ENCODE peak calls at places on chromosomes 11 and 22, in four cellular contexts. One of them, this sample, is unnamed.

GRCh38 chr11:67351275-67352005 is 1.9 kb downstream of the POLD4 start:
- DNase-seq in IMR-90: peak; percentile 80
- DNase-seq in H1: peak; percentile 76
- DNase-seq in mesendoderm: peak; percentile 87
- DNase-seq in this sample: peak; percentile 78

GRCh38 chr11:1750481-1750839 is at the start of gene IFITM10:
- DNase-seq in IMR-90: no peak
- DNase-seq in H1: peak; percentile 71
- DNase-seq in mesendoderm: no peak
- DNase-seq in this sample: no peak

GRCh38 chr22:43126506-43127165 is 16.1 kb downstream of the BIK start:
- DNase-seq in IMR-90: peak; percentile 85
- DNase-seq in H1: peak; percentile 51
- DNase-seq in mesendoderm: peak; percentile 65
- DNase-seq in this sample: no peak

GRCh38 chr22:37552560-37553163 is 7.6 kb upstream of the CDC42EP1 start:
- DNase-seq in IMR-90: peak; percentile 55
- DNase-seq in H1: peak; percentile 62
- DNase-seq in mesendoderm: peak; percentile 89
- DNase-seq in this sample: peak; percentile 75

GRCh38 chr11:79940165-79940564 is 499.3 kb upstream of the TENM4 start:
- DNase-seq in IMR-90: peak; percentile 36
- DNase-seq in H1: no peak
- DNase-seq in mesendoderm: peak; percentile 37
- DNase-seq in this sample: peak; percentile 42

GRCh38 chr11:27875480-27876208 is 175.4 kb upstream of the BDNF start:
- DNase-seq in IMR-90: no peak
- DNase-seq in H1: no peak
- DNase-seq in mesendoderm: no peak
- DNase-seq in this sample: no peak

GRCh38 chr11:829946-830294 is 2.2 kb downstream of the CRACR2B start:
- DNase-seq in IMR-90: no peak
- DNase-seq in H1: peak; percentile 92
- DNase-seq in mesendoderm: peak; percentile 56
- DNase-seq in this sample: no peak

GRCh38 chr11:86499723-86500129 is 125.0 kb downstream of the CCDC81 start:
- DNase-seq in IMR-90: no peak
- DNase-seq in H1: no peak
- DNase-seq in mesendoderm: no peak
- DNase-seq in this sample: no peak

GRCh38 chr11:43837879-43838278 is 42.8 kb upstream of the ALKBH3 start:
- DNase-seq in IMR-90: no peak
- DNase-seq in H1: no peak
- DNase-seq in mesendoderm: no peak
- DNase-seq in this sample: no peak

GRCh38 chr11:77046060-77046501 is 11.9 kb downstream of the B3GNT6 start:
- DNase-seq in IMR-90: no peak
- DNase-seq in H1: peak; percentile 92
- DNase-seq in mesendoderm: peak; percentile 56
- DNase-seq in this sample: peak; percentile 78

GRCh38 chr11:6523253-6523652 is 26.2 kb downstream of the DNHD1 start:
- DNase-seq in IMR-90: peak; percentile 81
- DNase-seq in H1: no peak
- DNase-seq in mesendoderm: peak; percentile 19
- DNase-seq in this sample: no peak

GRCh38 chr22:35746946-35747703 is 29.5 kb downstream of the APOL5 start:
- DNase-seq in IMR-90: peak; percentile 80
- DNase-seq in H1: no peak
- DNase-seq in mesendoderm: no peak
- DNase-seq in this sample: no peak

GRCh38 chr11:47213985-47214564 is 699 bp upstream of the DDB2 start:
- DNase-seq in IMR-90: peak; percentile 61
- DNase-seq in H1: peak; percentile 88
- DNase-seq in mesendoderm: peak; percentile 94
- DNase-seq in this sample: peak; percentile 94

GRCh38 chr11:17353228-17354021 is 1.8 kb downstream of the NCR3LG1 start:
- DNase-seq in IMR-90: peak; percentile 76
- DNase-seq in H1: peak; percentile 84
- DNase-seq in mesendoderm: peak; percentile 81
- DNase-seq in this sample: peak; percentile 77

GRCh38 chr22:29816539-29816938 is 21.5 kb downstream of the ASCC2 start:
- DNase-seq in IMR-90: no peak
- DNase-seq in H1: no peak
- DNase-seq in mesendoderm: no peak
- DNase-seq in this sample: no peak

GRCh38 chr22:37333724-37334460 is 51.6 kb downstream of the CYTH4 start:
- DNase-seq in IMR-90: no peak
- DNase-seq in H1: no peak
- DNase-seq in mesendoderm: no peak
- DNase-seq in this sample: no peak

GRCh38 chr11:134510171-134510570 is 98.1 kb upstream of the B3GAT1 start:
- DNase-seq in IMR-90: no peak
- DNase-seq in H1: no peak
- DNase-seq in mesendoderm: no peak
- DNase-seq in this sample: no peak

GRCh38 chr11:1453611-1454386 is 32.8 kb downstream of the MOB2 start:
- DNase-seq in IMR-90: no peak
- DNase-seq in H1: peak; percentile 74
- DNase-seq in mesendoderm: peak; percentile 61
- DNase-seq in this sample: peak; percentile 92

GRCh38 chr22:44181033-44181911 is 547 bp downstream of the PARVG start:
- DNase-seq in IMR-90: no peak
- DNase-seq in H1: no peak
- DNase-seq in mesendoderm: no peak
- DNase-seq in this sample: no peak

GRCh38 chr11:77505956-77506355 is 32.1 kb upstream of the PAK1 start:
- DNase-seq in IMR-90: no peak
- DNase-seq in H1: no peak
- DNase-seq in mesendoderm: no peak
- DNase-seq in this sample: no peak

GRCh38 chr11:130585545-130585944 is 137.1 kb downstream of the ADAMTS15 start:
- DNase-seq in IMR-90: no peak
- DNase-seq in H1: no peak
- DNase-seq in mesendoderm: peak; percentile 28
- DNase-seq in this sample: no peak

GRCh38 chr11:117300301-117300700 is 9.2 kb downstream of the BACE1-AS start:
- DNase-seq in IMR-90: peak; percentile 54
- DNase-seq in H1: peak; percentile 63
- DNase-seq in mesendoderm: peak; percentile 49
- DNase-seq in this sample: peak; percentile 63

GRCh38 chr11:94283678-94284077 is 20.7 kb upstream of the IZUMO1R start:
- DNase-seq in IMR-90: no peak
- DNase-seq in H1: no peak
- DNase-seq in mesendoderm: no peak
- DNase-seq in this sample: no peak

GRCh38 chr11:120137187-120137610 is 714 bp downstream of the TRIM29 start:
- DNase-seq in IMR-90: no peak
- DNase-seq in H1: peak; percentile 42
- DNase-seq in mesendoderm: no peak
- DNase-seq in this sample: peak; percentile 23

GRCh38 chr11:68650801-68651200 is 33.5 kb upstream of the GAL start:
- DNase-seq in IMR-90: no peak
- DNase-seq in H1: no peak
- DNase-seq in mesendoderm: no peak
- DNase-seq in this sample: no peak
- H2BK15ac ChIP-seq in IMR-90: no peak overlapping the region
- H2BK15ac ChIP-seq in H1: no peak overlapping the region
- H2BK15ac ChIP-seq in mesendoderm: no peak overlapping the region
- H2BK15ac ChIP-seq in this sample: no peak overlapping the region

DNA sequence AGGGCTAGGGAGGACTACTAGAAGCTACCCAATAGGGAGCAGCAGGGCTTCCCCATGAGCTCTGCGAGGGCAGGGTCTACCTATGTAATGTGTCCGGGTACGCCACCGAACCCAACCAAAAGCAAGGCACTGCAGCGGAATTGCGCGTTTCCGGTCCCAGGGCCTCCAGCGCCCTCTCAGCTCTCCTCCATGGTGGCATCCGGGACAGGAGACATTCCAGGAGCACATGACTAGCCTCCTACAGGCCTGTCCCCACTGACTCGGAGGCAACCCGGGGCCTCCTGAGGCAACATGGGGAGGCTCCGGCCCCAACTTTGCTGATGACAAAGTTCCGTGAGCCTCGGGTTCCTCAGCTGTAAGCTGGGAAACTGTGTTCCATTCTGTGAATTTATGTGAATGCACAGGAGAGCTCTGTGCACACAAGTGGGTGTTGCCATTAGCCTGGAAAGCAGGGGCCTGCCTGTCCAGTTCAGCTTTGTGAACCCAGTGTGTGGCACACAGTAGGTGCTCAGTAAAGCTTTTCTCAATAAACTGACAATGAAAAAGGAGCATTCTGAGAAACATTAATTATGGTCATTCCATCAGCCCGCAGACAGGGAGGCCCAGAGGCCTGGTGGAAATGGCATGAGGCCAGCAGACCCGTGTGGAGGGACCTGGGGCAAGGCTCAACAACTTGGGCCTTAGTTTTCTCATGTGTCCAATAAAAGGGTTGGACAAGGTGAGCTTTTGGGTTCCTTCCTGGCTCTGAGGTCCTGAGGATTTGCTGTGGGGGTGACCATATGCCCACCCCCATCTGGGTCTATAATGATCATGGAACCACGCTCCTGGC is 50.3 kb downstream of the CHRDL2 start:
- DNase-seq in IMR-90: no peak
- DNase-seq in H1: peak; percentile 35
- DNase-seq in mesendoderm: no peak
- DNase-seq in this sample: peak; percentile 14
- H3K27ac ChIP-seq in IMR-90: no peak overlapping the region
- H3K27ac ChIP-seq in H1: no peak overlapping the region
- H3K27ac ChIP-seq in mesendoderm: no peak overlapping the region
- H3K27ac ChIP-seq in this sample: no peak overlapping the region

GRCh38 chr11:123762422-123762821 is 8.1 kb upstream of the OR6X1 start:
- DNase-seq in IMR-90: no peak
- DNase-seq in H1: no peak
- DNase-seq in mesendoderm: no peak
- DNase-seq in this sample: no peak
- H3K56ac ChIP-seq in IMR-90: no peak overlapping the region
- H3K56ac ChIP-seq in H1: no peak overlapping the region
- H3K56ac ChIP-seq in mesendoderm: no peak overlapping the region
- H3K56ac ChIP-seq in this sample: no peak overlapping the region

GRCh38 chr22:20957118-20957690 is 9.9 kb upstream of the AIFM3 start:
- DNase-seq in IMR-90: no peak
- DNase-seq in H1: peak; percentile 78
- DNase-seq in mesendoderm: peak; percentile 48
- DNase-seq in this sample: peak; percentile 50

GRCh38 chr22:20955548-20955947 is 11.5 kb upstream of the AIFM3 start:
- DNase-seq in IMR-90: no peak
- DNase-seq in H1: no peak
- DNase-seq in mesendoderm: no peak
- DNase-seq in this sample: no peak

GRCh38 chr22:20959578-20960461 is 7.2 kb upstream of the AIFM3 start:
- DNase-seq in IMR-90: no peak
- DNase-seq in H1: no peak
- DNase-seq in mesendoderm: no peak
- DNase-seq in this sample: no peak

GRCh38 chr22:20956258-20957117 is 10.6 kb upstream of the AIFM3 start:
- DNase-seq in IMR-90: peak; percentile 25
- DNase-seq in H1: peak; percentile 67
- DNase-seq in mesendoderm: peak; percentile 94
- DNase-seq in this sample: peak; percentile 86

GRCh38 chr22:20957691-20958440 is 9.2 kb upstream of the AIFM3 start:
- DNase-seq in IMR-90: no peak
- DNase-seq in H1: peak; percentile 70
- DNase-seq in mesendoderm: peak; percentile 76
- DNase-seq in this sample: peak; percentile 69
- H2BK15ac ChIP-seq in IMR-90: no peak overlapping the region
- H2BK15ac ChIP-seq in H1: no peak overlapping the region
- H2BK15ac ChIP-seq in mesendoderm: no peak overlapping the region
- H2BK15ac ChIP-seq in this sample: no peak overlapping the region

GRCh38 chr11:73029408-73029807 is 112.7 kb downstream of the FCHSD2 start:
- DNase-seq in IMR-90: no peak
- DNase-seq in H1: no peak
- DNase-seq in mesendoderm: no peak
- DNase-seq in this sample: no peak

GRCh38 chr11:73028621-73029020 is 113.5 kb downstream of the FCHSD2 start:
- DNase-seq in IMR-90: no peak
- DNase-seq in H1: no peak
- DNase-seq in mesendoderm: no peak
- DNase-seq in this sample: no peak

GRCh38 chr11:73034330-73034729 is 107.8 kb downstream of the FCHSD2 start:
- DNase-seq in IMR-90: no peak
- DNase-seq in H1: no peak
- DNase-seq in mesendoderm: no peak
- DNase-seq in this sample: no peak

GRCh38 chr11:73034777-73035176 is 107.3 kb downstream of the FCHSD2 start:
- DNase-seq in IMR-90: no peak
- DNase-seq in H1: no peak
- DNase-seq in mesendoderm: no peak
- DNase-seq in this sample: no peak

GRCh38 chr11:73030130-73030529 is 112.0 kb downstream of the FCHSD2 start:
- DNase-seq in IMR-90: no peak
- DNase-seq in H1: no peak
- DNase-seq in mesendoderm: no peak
- DNase-seq in this sample: no peak
- H3K27ac ChIP-seq in IMR-90: no peak overlapping the region
- H3K27ac ChIP-seq in H1: no peak overlapping the region
- H3K27ac ChIP-seq in mesendoderm: no peak overlapping the region
- H3K27ac ChIP-seq in this sample: no peak overlapping the region

This sample was measured in H9.